ENCODE peak calls at places on chromosomes 3 and 15, in ten cellular contexts. One of them, this sample, is unnamed. For H3K36me3, the result is how much of the 10 kb centered on the place peaks cover.

GRCh38 chr3:143165211-143165610 is 45.6 kb downstream of the CHST2 start:
- DNase-seq in BJ: no peak
- DNase-seq in heart left ventricle: no peak
- DNase-seq in SJSA1: no peak
- DNase-seq in neural progenitor cell: no peak
- DNase-seq in MM.1S: no peak
- DNase-seq in Panc1: no peak
- DNase-seq in cardiac muscle cell: no peak
- DNase-seq in psoas muscle: no peak
- DNase-seq in Peyer's patch: no peak
- DNase-seq in this sample: no peak

GRCh38 chr3:16076564-16076963 is 97.9 kb upstream of the GALNT15 start:
- DNase-seq in MM.1S: no peak
- DNase-seq in heart left ventricle: no peak
- DNase-seq in Panc1: no peak
- DNase-seq in neural progenitor cell: no peak
- DNase-seq in Peyer's patch: no peak
- DNase-seq in psoas muscle: no peak
- DNase-seq in BJ: no peak
- DNase-seq in SJSA1: no peak
- DNase-seq in cardiac muscle cell: no peak
- DNase-seq in this sample: no peak

GRCh38 chr3:135929670-135930069 is 35.9 kb upstream of the PPP2R3A start:
- DNase-seq in cardiac muscle cell: peak
- DNase-seq in heart left ventricle: peak
- DNase-seq in Peyer's patch: no peak
- DNase-seq in MM.1S: no peak
- DNase-seq in psoas muscle: peak
- DNase-seq in neural progenitor cell: no peak
- DNase-seq in BJ: peak
- DNase-seq in SJSA1: no peak
- DNase-seq in Panc1: no peak
- DNase-seq in this sample: no peak

GRCh38 chr3:46282696-46283095 is 40.4 kb downstream of the CCR3 start:
- DNase-seq in Peyer's patch: no peak
- DNase-seq in SJSA1: no peak
- DNase-seq in neural progenitor cell: no peak
- DNase-seq in psoas muscle: no peak
- DNase-seq in heart left ventricle: no peak
- DNase-seq in cardiac muscle cell: no peak
- DNase-seq in BJ: no peak
- DNase-seq in MM.1S: no peak
- DNase-seq in Panc1: no peak
- DNase-seq in this sample: no peak

GRCh38 chr3:52831500-52832301 is 1.2 kb upstream of the ITIH4 start:
- DNase-seq in neural progenitor cell: no peak
- DNase-seq in SJSA1: peak
- DNase-seq in heart left ventricle: peak
- DNase-seq in BJ: peak
- DNase-seq in MM.1S: no peak
- DNase-seq in cardiac muscle cell: peak
- DNase-seq in psoas muscle: peak
- DNase-seq in Peyer's patch: no peak
- DNase-seq in Panc1: no peak
- DNase-seq in this sample: no peak

GRCh38 chr15:99014803-99015676 is 7.4 kb upstream of the PGPEP1L start:
- DNase-seq in neural progenitor cell: peak
- DNase-seq in SJSA1: peak
- DNase-seq in cardiac muscle cell: peak
- DNase-seq in Peyer's patch: peak
- DNase-seq in BJ: peak
- DNase-seq in MM.1S: peak
- DNase-seq in Panc1: no peak
- DNase-seq in psoas muscle: peak
- DNase-seq in heart left ventricle: peak
- DNase-seq in this sample: peak

GRCh38 chr15:32706704-32707103 is 11.1 kb upstream of the GREM1 start:
- DNase-seq in MM.1S: no peak
- DNase-seq in Panc1: no peak
- DNase-seq in Peyer's patch: no peak
- DNase-seq in SJSA1: no peak
- DNase-seq in neural progenitor cell: no peak
- DNase-seq in BJ: peak
- DNase-seq in heart left ventricle: no peak
- DNase-seq in cardiac muscle cell: no peak
- DNase-seq in psoas muscle: no peak
- DNase-seq in this sample: no peak

GRCh38 chr3:28612232-28612631 is 263.6 kb upstream of the AZI2 start:
- DNase-seq in MM.1S: no peak
- DNase-seq in neural progenitor cell: no peak
- DNase-seq in cardiac muscle cell: no peak
- DNase-seq in BJ: no peak
- DNase-seq in Panc1: no peak
- DNase-seq in heart left ventricle: no peak
- DNase-seq in SJSA1: no peak
- DNase-seq in Peyer's patch: no peak
- DNase-seq in psoas muscle: no peak
- DNase-seq in this sample: no peak

GRCh38 chr3:50015918-50016317 is 72.8 kb upstream of the RBM5 start:
- DNase-seq in Panc1: no peak
- DNase-seq in BJ: no peak
- DNase-seq in Peyer's patch: no peak
- DNase-seq in psoas muscle: no peak
- DNase-seq in MM.1S: no peak
- DNase-seq in cardiac muscle cell: no peak
- DNase-seq in heart left ventricle: no peak
- DNase-seq in SJSA1: no peak
- DNase-seq in neural progenitor cell: no peak
- DNase-seq in this sample: no peak

GRCh38 chr3:155500429-155500828 is 206.9 kb upstream of the STRIT1 start:
- DNase-seq in psoas muscle: no peak
- DNase-seq in SJSA1: no peak
- DNase-seq in MM.1S: no peak
- DNase-seq in heart left ventricle: no peak
- DNase-seq in Peyer's patch: no peak
- DNase-seq in cardiac muscle cell: no peak
- DNase-seq in BJ: no peak
- DNase-seq in Panc1: no peak
- DNase-seq in neural progenitor cell: no peak
- DNase-seq in this sample: no peak

GRCh38 chr3:184337981-184338380 is 581 bp downstream of the FAM131A start:
- DNase-seq in neural progenitor cell: no peak
- DNase-seq in Peyer's patch: no peak
- DNase-seq in BJ: no peak
- DNase-seq in psoas muscle: no peak
- DNase-seq in heart left ventricle: no peak
- DNase-seq in MM.1S: no peak
- DNase-seq in SJSA1: no peak
- DNase-seq in Panc1: no peak
- DNase-seq in cardiac muscle cell: no peak
- DNase-seq in this sample: no peak

GRCh38 chr15:39814487-39814886 is 31.8 kb upstream of the FSIP1 start:
- DNase-seq in psoas muscle: no peak
- DNase-seq in Peyer's patch: no peak
- DNase-seq in heart left ventricle: no peak
- DNase-seq in BJ: no peak
- DNase-seq in neural progenitor cell: no peak
- DNase-seq in SJSA1: no peak
- DNase-seq in MM.1S: no peak
- DNase-seq in cardiac muscle cell: no peak
- DNase-seq in Panc1: no peak
- DNase-seq in this sample: no peak

GRCh38 chr15:85540085-85540797 is 159.8 kb downstream of the AKAP13 start:
- DNase-seq in BJ: no peak
- DNase-seq in Panc1: no peak
- DNase-seq in MM.1S: no peak
- DNase-seq in Peyer's patch: no peak
- DNase-seq in SJSA1: no peak
- DNase-seq in cardiac muscle cell: no peak
- DNase-seq in psoas muscle: no peak
- DNase-seq in heart left ventricle: no peak
- DNase-seq in neural progenitor cell: no peak
- DNase-seq in this sample: no peak

GRCh38 chr15:85543741-85544155 is 163.3 kb downstream of the AKAP13 start:
- DNase-seq in MM.1S: no peak
- DNase-seq in Panc1: no peak
- DNase-seq in psoas muscle: peak
- DNase-seq in SJSA1: no peak
- DNase-seq in cardiac muscle cell: no peak
- DNase-seq in BJ: no peak
- DNase-seq in heart left ventricle: peak
- DNase-seq in Peyer's patch: peak
- DNase-seq in neural progenitor cell: no peak
- DNase-seq in this sample: peak

GRCh38 chr15:85542895-85543331 is 162.5 kb downstream of the AKAP13 start:
- DNase-seq in MM.1S: no peak
- DNase-seq in Panc1: no peak
- DNase-seq in SJSA1: no peak
- DNase-seq in BJ: no peak
- DNase-seq in neural progenitor cell: no peak
- DNase-seq in cardiac muscle cell: no peak
- DNase-seq in Peyer's patch: no peak
- DNase-seq in psoas muscle: no peak
- DNase-seq in heart left ventricle: no peak
- DNase-seq in this sample: no peak

GRCh38 chr15:85541744-85542143 is 161.3 kb downstream of the AKAP13 start:
- DNase-seq in BJ: no peak
- DNase-seq in cardiac muscle cell: no peak
- DNase-seq in Peyer's patch: no peak
- DNase-seq in psoas muscle: no peak
- DNase-seq in SJSA1: no peak
- DNase-seq in Panc1: no peak
- DNase-seq in heart left ventricle: no peak
- DNase-seq in neural progenitor cell: no peak
- DNase-seq in MM.1S: no peak
- DNase-seq in this sample: no peak

DNA sequence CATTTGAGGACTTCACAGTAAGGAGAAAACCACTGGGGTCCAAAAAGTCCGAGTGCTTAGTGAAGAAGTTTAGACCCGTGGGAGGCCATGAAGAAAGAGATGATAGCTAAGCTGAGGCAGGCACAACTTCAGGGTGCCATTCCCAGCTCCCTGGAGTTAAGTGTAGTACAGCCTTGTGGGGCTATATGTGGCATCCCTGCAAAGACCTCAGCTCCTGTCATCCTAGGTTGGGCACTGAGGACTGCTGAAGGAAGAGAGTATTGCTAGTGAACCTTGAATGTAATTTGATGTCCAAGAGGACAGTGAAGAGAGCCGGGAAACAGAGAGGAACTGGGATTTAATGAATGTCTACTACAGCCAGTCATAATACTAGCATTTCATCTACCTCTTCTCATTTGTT is 162.1 kb downstream of the AKAP13 start:
- DNase-seq in heart left ventricle: no peak
- DNase-seq in BJ: no peak
- DNase-seq in SJSA1: no peak
- DNase-seq in psoas muscle: no peak
- DNase-seq in cardiac muscle cell: no peak
- DNase-seq in Panc1: no peak
- DNase-seq in neural progenitor cell: no peak
- DNase-seq in MM.1S: no peak
- DNase-seq in Peyer's patch: no peak
- DNase-seq in this sample: no peak
- H3K36me3 ChIP-seq in heart left ventricle: under half
- H3K36me3 ChIP-seq in BJ: under half
- H3K36me3 ChIP-seq in SJSA1: under half
- H3K36me3 ChIP-seq in psoas muscle: under half
- H3K36me3 ChIP-seq in cardiac muscle cell: under half
- H3K36me3 ChIP-seq in Panc1: under half
- H3K36me3 ChIP-seq in neural progenitor cell: under half
- H3K36me3 ChIP-seq in MM.1S: under half
- H3K36me3 ChIP-seq in Peyer's patch: under half
- H3K36me3 ChIP-seq in this sample: under half

GRCh38 chr3:177190701-177191100 is 6.6 kb downstream of the TBL1XR1 start:
- DNase-seq in MM.1S: no peak
- DNase-seq in Peyer's patch: no peak
- DNase-seq in neural progenitor cell: no peak
- DNase-seq in SJSA1: no peak
- DNase-seq in cardiac muscle cell: peak
- DNase-seq in BJ: peak
- DNase-seq in heart left ventricle: no peak
- DNase-seq in psoas muscle: no peak
- DNase-seq in Panc1: no peak
- DNase-seq in this sample: no peak
- H3K4me3 ChIP-seq in MM.1S: no peak
- H3K4me3 ChIP-seq in Peyer's patch: no peak
- H3K4me3 ChIP-seq in neural progenitor cell: no peak
- H3K4me3 ChIP-seq in SJSA1: no peak
- H3K4me3 ChIP-seq in cardiac muscle cell: no peak
- H3K4me3 ChIP-seq in BJ: no peak
- H3K4me3 ChIP-seq in heart left ventricle: no peak
- H3K4me3 ChIP-seq in psoas muscle: no peak
- H3K4me3 ChIP-seq in Panc1: no peak
- H3K4me3 ChIP-seq in this sample: no peak

DNA sequence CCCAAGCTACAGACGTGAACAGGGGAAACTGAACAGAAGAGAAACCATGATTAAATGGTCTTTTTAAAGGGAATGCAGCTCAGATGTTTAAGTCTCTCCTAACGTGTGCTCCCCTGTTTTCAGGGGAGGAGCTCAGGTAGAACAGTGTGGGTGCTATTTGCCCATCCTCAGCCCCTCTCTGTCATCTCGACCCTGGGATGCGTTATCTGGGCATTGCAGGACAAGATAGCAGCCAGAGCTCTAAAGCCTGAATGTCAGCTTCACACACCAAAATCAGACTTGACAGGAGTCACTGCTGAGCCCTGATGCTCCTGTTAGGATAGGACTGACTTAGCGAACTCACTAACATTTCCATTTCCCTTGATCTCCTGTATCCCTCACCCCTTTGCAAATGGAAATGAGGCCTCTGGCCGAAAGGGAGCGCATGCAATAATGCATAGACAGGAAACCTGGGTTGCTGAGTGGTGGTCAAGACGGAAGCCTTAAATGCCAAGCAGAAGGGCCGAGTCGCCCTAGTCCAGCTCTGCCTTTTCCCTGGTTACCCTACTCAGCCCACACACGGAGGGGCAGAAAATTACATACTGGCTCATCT is 234.9 kb upstream of the TPM1 start:
- DNase-seq in MM.1S: no peak
- DNase-seq in BJ: no peak
- DNase-seq in psoas muscle: no peak
- DNase-seq in SJSA1: no peak
- DNase-seq in cardiac muscle cell: no peak
- DNase-seq in Panc1: no peak
- DNase-seq in heart left ventricle: no peak
- DNase-seq in neural progenitor cell: no peak
- DNase-seq in Peyer's patch: no peak
- DNase-seq in this sample: peak
- H3K36me3 ChIP-seq in MM.1S: under half
- H3K36me3 ChIP-seq in BJ: under half
- H3K36me3 ChIP-seq in psoas muscle: under half
- H3K36me3 ChIP-seq in SJSA1: under half
- H3K36me3 ChIP-seq in cardiac muscle cell: under half
- H3K36me3 ChIP-seq in Panc1: under half
- H3K36me3 ChIP-seq in heart left ventricle: under half
- H3K36me3 ChIP-seq in neural progenitor cell: under half
- H3K36me3 ChIP-seq in Peyer's patch: under half
- H3K36me3 ChIP-seq in this sample: under half

DNA sequence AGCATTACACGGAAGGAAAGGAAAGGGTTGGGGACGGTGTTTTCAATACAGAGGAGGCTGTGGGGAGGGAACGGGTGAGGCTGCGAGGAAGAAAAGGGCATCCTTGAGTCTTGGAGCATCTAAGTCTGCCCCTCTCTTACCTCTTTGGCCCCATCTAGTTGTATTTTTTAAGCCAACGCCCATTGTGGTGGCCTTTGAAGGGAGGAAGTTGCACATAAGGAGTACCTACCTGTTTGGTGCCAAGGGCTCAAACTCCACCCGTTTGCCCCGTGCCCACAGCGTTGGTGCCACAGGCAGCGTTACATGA is 146.1 kb upstream of the UMPS start:
- DNase-seq in Panc1: no peak
- DNase-seq in Peyer's patch: no peak
- DNase-seq in MM.1S: no peak
- DNase-seq in psoas muscle: no peak
- DNase-seq in heart left ventricle: no peak
- DNase-seq in SJSA1: no peak
- DNase-seq in cardiac muscle cell: no peak
- DNase-seq in BJ: no peak
- DNase-seq in neural progenitor cell: no peak
- DNase-seq in this sample: no peak
- H3K4me3 ChIP-seq in Panc1: peak
- H3K4me3 ChIP-seq in Peyer's patch: peak
- H3K4me3 ChIP-seq in MM.1S: peak
- H3K4me3 ChIP-seq in psoas muscle: peak
- H3K4me3 ChIP-seq in heart left ventricle: peak
- H3K4me3 ChIP-seq in SJSA1: peak
- H3K4me3 ChIP-seq in cardiac muscle cell: peak
- H3K4me3 ChIP-seq in BJ: peak
- H3K4me3 ChIP-seq in neural progenitor cell: peak
- H3K4me3 ChIP-seq in this sample: peak